ENCODE peak calls at places on chromosomes 16 and 17, in seven cellular contexts. B is neuronal stem cell, Z is IMR-90, G is mesendoderm, L is H9, J is H1, C is trophoblast cell. O is an unnamed sample.

GRCh38 chr16:85309656-85310587 is 197.7 kb upstream of the CIBAR2 start:
- DNase-seq in G (peak; percentile 62), J (no peak), C (no peak), Z (no peak), L (peak; percentile 61), B (no peak), O (no peak)

GRCh38 chr16:20515580-20516179 is 60.5 kb downstream of the ACSM2B start:
- DNase-seq in Z (no peak), L (no peak), J (no peak), C (no peak), G (no peak), B (no peak), O (no peak)

GRCh38 chr16:24900230-24900629 is 54.5 kb downstream of the SLC5A11 start:
- DNase-seq in C (no peak), B (no peak), G (no peak), L (no peak), Z (no peak), J (no peak), O (peak; percentile 1)

GRCh38 chr16:49970818-49971431 is 54.1 kb upstream of the CNEP1R1 start:
- DNase-seq in Z (no peak), J (no peak), L (no peak), B (no peak), C (peak; percentile 42), G (no peak), O (no peak)

GRCh38 chr17:51322390-51323029 is 62.2 kb downstream of the UTP18 start:
- DNase-seq in Z (peak; percentile 7), L (peak; percentile 55), B (peak; percentile 8), J (no peak), C (peak; percentile 56), G (peak; percentile 85), O (no peak)

GRCh38 chr16:27221576-27222498 is 18.5 kb downstream of the KDM8 start:
- DNase-seq in L (no peak), J (no peak), B (no peak), G (no peak), Z (peak; percentile 76), C (no peak), O (peak; percentile 71)

GRCh38 chr17:58330997-58331814 is 2.6 kb upstream of the TSPOAP1 start:
- DNase-seq in C (no peak), G (no peak), L (peak; percentile 42), J (no peak), B (no peak), Z (no peak), O (no peak)

GRCh38 chr17:17152385-17152784 is 53.7 kb downstream of the PLD6 start:
- DNase-seq in J (no peak), G (no peak), B (no peak), C (no peak), L (no peak), Z (no peak), O (no peak)

GRCh38 chr16:31460582-31461002 is 1.3 kb downstream of the ARMC5 start:
- DNase-seq in Z (peak; percentile 73), B (no peak), L (no peak), J (no peak), C (peak; percentile 73), G (peak; percentile 65), O (peak; percentile 81)

GRCh38 chr16:86585821-86586611 is 7.7 kb downstream of the FOXL1 start:
- DNase-seq in J (no peak), L (no peak), B (no peak), G (no peak), Z (peak; percentile 93), C (no peak), O (peak; percentile 83)

GRCh38 chr17:56009795-56010715 is 143.2 kb upstream of the ANKFN1 start:
- DNase-seq in G (peak; percentile 29), L (peak; percentile 35), B (peak; percentile 43), Z (peak; percentile 9), C (peak; percentile 13), J (no peak), O (no peak)

GRCh38 chr17:47776330-47777197 is 43.5 kb downstream of the TBX21 start:
- DNase-seq in J (no peak), G (peak; percentile 45), B (no peak), C (peak; percentile 68), Z (peak; percentile 42), L (peak; percentile 46), O (peak; percentile 59)

GRCh38 chr17:45022655-45023339 is 28.6 kb downstream of the DCAKD start:
- DNase-seq in G (peak; percentile 46), B (no peak), L (no peak), Z (no peak), C (no peak), J (no peak), O (no peak)

GRCh38 chr17:13792314-13792713 is 190.6 kb upstream of the HS3ST3A1 start:
- DNase-seq in Z (peak; percentile 34), J (no peak), C (no peak), B (no peak), L (no peak), G (no peak), O (no peak)

GRCh38 chr16:31333686-31334649 is 21.0 kb upstream of the ITGAX start:
- DNase-seq in J (no peak), Z (peak; percentile 13), C (peak; percentile 50), B (no peak), G (peak; percentile 76), L (peak; percentile 61), O (no peak)

GRCh38 chr16:85354623-85355514 is 242.6 kb upstream of the CIBAR2 start:
- DNase-seq in J (no peak), L (no peak), Z (peak; percentile 87), B (no peak), G (no peak), C (peak; percentile 62), O (peak; percentile 99)

GRCh38 chr17:78497115-78497540 is 80.1 kb downstream of the DNAH17 start:
- DNase-seq in J (peak; percentile 57), B (peak; percentile 61), Z (peak; percentile 72), C (peak; percentile 87), L (peak; percentile 92), G (peak; percentile 85), O (peak; percentile 80)

GRCh38 chr17:50346313-50347086 is 574 bp downstream of the XYLT2 start:
- DNase-seq in B (no peak), J (no peak), G (peak; percentile 55), Z (no peak), C (peak; percentile 46), L (peak; percentile 80), O (peak; percentile 42)

GRCh38 chr17:40564195-40564882 is 933 bp downstream of the CCR7 start:
- DNase-seq in J (no peak), L (peak; percentile 26), Z (no peak), G (no peak), B (no peak), C (no peak), O (no peak)

GRCh38 chr17:48644159-48644558 is 18.0 kb upstream of the HOXB9 start:
- DNase-seq in J (no peak), L (no peak), Z (no peak), B (no peak), G (no peak), C (no peak), O (no peak)

GRCh38 chr16:5502467-5502869 is 404.9 kb upstream of the EEF2KMT start:
- DNase-seq in Z (no peak), L (peak; percentile 74), J (peak; percentile 39), C (no peak), B (peak; percentile 40), G (peak; percentile 87), O (no peak)

GRCh38 chr17:4576729-4577322 is 7.5 kb upstream of the SMTNL2 start:
- DNase-seq in Z (no peak), J (no peak), G (peak; percentile 75), B (peak; percentile 65), C (no peak), L (peak; percentile 87), O (peak; percentile 36)

GRCh38 chr16:12413393-12413792 is 390.3 kb downstream of the CPPED1 start:
- DNase-seq in J (no peak), B (no peak), Z (no peak), C (no peak), G (peak; percentile 13), L (no peak), O (no peak)

GRCh38 chr17:40554646-40555295 is 10.5 kb downstream of the CCR7 start:
- DNase-seq in L (peak; percentile 36), J (no peak), C (no peak), G (no peak), B (no peak), Z (no peak), O (no peak)

GRCh38 chr16:12062343-12063003 is 85.9 kb downstream of the SNX29 start:
- DNase-seq in C (peak; percentile 55), J (no peak), G (peak; percentile 22), L (no peak), Z (peak; percentile 72), B (no peak), O (peak; percentile 85)

GRCh38 chr17:74478369-74479100 is 12.1 kb downstream of the CD300A start:
- DNase-seq in B (no peak), L (no peak), Z (no peak), G (no peak), C (peak; percentile 34), J (no peak), O (no peak)
- H3K4me2 ChIP-seq in B (no peak overlapping the region), L (no peak overlapping the region), Z (no peak overlapping the region), G (no peak overlapping the region), C (no peak overlapping the region), J (no peak overlapping the region), O (no peak overlapping the region)

DNA sequence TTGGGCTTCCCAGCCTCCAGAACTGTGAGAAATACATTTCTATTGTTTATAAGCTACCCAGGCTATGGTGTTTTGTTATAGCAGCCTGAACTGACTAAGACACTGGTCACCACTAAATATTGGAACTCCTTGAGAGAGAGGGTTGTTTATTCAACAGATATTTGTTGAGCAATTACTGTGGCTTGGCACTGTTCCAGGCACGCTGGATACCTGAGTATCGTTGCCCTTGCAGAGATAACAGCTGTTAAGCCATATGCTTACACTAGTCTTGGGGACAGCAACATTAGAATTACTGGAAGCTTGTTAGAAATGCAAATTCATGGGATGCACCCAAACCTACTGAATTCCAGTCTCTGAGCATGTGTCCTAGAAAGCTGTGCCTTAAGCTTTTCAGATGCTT is 230.7 kb downstream of the HS3ST4 start:
- DNase-seq in J (no peak), B (no peak), Z (no peak), G (no peak), L (no peak), C (no peak), O (no peak)
- H3K9ac ChIP-seq in J (no peak overlapping the region), B (no peak overlapping the region), Z (no peak overlapping the region), G (no peak overlapping the region), L (no peak overlapping the region), C (no peak overlapping the region), O (no peak overlapping the region)

GRCh38 chr17:21058098-21058893 is 15.5 kb upstream of the USP22 start:
- DNase-seq in Z (peak; percentile 45), C (no peak), B (no peak), G (peak; percentile 68), J (no peak), L (peak; percentile 57), O (peak; percentile 65)
- H2BK5ac ChIP-seq in Z (no peak overlapping the region), C (no peak overlapping the region), B (no peak overlapping the region), G (no peak overlapping the region), J (no peak overlapping the region), L (no peak overlapping the region), O (no peak overlapping the region)

GRCh38 chr17:75064867-75065561 is 18.0 kb downstream of the KCTD2 start:
- DNase-seq in C (no peak), Z (no peak), L (peak; percentile 68), G (peak; percentile 61), B (no peak), J (no peak), O (no peak)
- H3K4me2 ChIP-seq in C (no peak overlapping the region), Z (no peak overlapping the region), L (no peak overlapping the region), G (no peak overlapping the region), B (no peak overlapping the region), J (no peak overlapping the region), O (no peak overlapping the region)

O was measured in mesenchymal stem cell.